ENCODE peak calls at places on chromosomes 7 and 10, in ten cellular contexts. I, S, C, R, P, O, T, J, V and E are unnamed samples.

GRCh38 chr7:120523985-120524384 is 251.0 kb downstream of the KCND2 start:
- DNase-seq in T (no peak), R (no peak), I (no peak), P (no peak), C (no peak), J (no peak), S (no peak), O (no peak), V (no peak), E (no peak)

GRCh38 chr7:99309141-99309540 is 16.6 kb upstream of the ARPC1A start:
- DNase-seq in S (no peak), I (no peak), V (no peak), C (no peak), J (no peak), O (no peak), R (no peak), T (no peak), P (no peak), E (no peak)

GRCh38 chr10:129715805-129716785 is 248.0 kb downstream of the EBF3 start:
- DNase-seq in I (no peak), C (no peak), P (no peak), T (no peak), J (no peak), O (no peak), S (no peak), V (no peak), R (no peak), E (no peak)

GRCh38 chr7:70674268-70675025 is 457.5 kb upstream of the GALNT17 start:
- DNase-seq in O (no peak), I (no peak), V (no peak), C (no peak), T (no peak), J (no peak), S (no peak), P (no peak), R (no peak), E (no peak)

GRCh38 chr7:26624839-26625238 is 239.6 kb downstream of the SKAP2 start:
- DNase-seq in T (no peak), S (no peak), P (no peak), I (no peak), R (no peak), O (no peak), J (no peak), V (no peak), C (no peak), E (no peak)

GRCh38 chr10:3852147-3852904 is 67.3 kb upstream of the KLF6 start:
- DNase-seq in P (peak), C (peak), R (peak), T (peak), O (peak), I (peak), S (peak), J (peak), V (peak), E (peak)

GRCh38 chr7:81611040-81611439 is 158.8 kb downstream of the HGF start:
- DNase-seq in P (no peak), V (no peak), J (no peak), O (no peak), C (no peak), R (no peak), S (no peak), I (no peak), T (no peak), E (no peak)

GRCh38 chr10:33116293-33116697 is 158.3 kb upstream of the ITGB1 start:
- DNase-seq in V (no peak), J (peak), S (peak), T (peak), C (peak), I (peak), O (no peak), R (no peak), P (no peak), E (no peak)

GRCh38 chr7:157318015-157318706 is 18.6 kb upstream of the DNAJB6 start:
- DNase-seq in T (no peak), O (peak), C (peak), I (no peak), V (peak), P (no peak), J (no peak), R (peak), S (peak), E (no peak)

GRCh38 chr7:81439591-81439990 is 330.3 kb downstream of the HGF start:
- DNase-seq in R (peak), I (no peak), O (no peak), J (no peak), T (no peak), V (peak), C (no peak), P (no peak), S (peak), E (no peak)

GRCh38 chr10:78520737-78521430 is 487.2 kb downstream of the RPS24 start:
- DNase-seq in R (peak), S (peak), V (peak), T (peak), O (no peak), I (peak), J (no peak), P (no peak), C (peak), E (peak)

GRCh38 chr10:46233101-46233500 is 53.7 kb upstream of the ANTXRL start:
- DNase-seq in J (peak), P (no peak), S (no peak), R (no peak), O (no peak), V (no peak), T (no peak), I (no peak), C (no peak), E (peak)

GRCh38 chr7:154767194-154767593 is 235.7 kb downstream of the PAXIP1 start:
- DNase-seq in R (no peak), P (peak), T (no peak), S (no peak), C (no peak), J (no peak), O (no peak), V (no peak), I (no peak), E (no peak)

GRCh38 chr7:33854951-33855350 is 50.4 kb upstream of the BMPER start:
- DNase-seq in V (peak), S (peak), C (peak), R (no peak), T (no peak), J (no peak), O (no peak), I (no peak), P (no peak), E (no peak)

GRCh38 chr10:96377816-96378294 is 19.1 kb upstream of the OPALIN start:
- DNase-seq in O (no peak), C (no peak), R (no peak), V (peak), J (peak), P (no peak), I (no peak), T (no peak), S (no peak), E (no peak)

GRCh38 chr10:80100861-80101695 is 22.6 kb downstream of the TMEM254 start:
- DNase-seq in C (no peak), V (peak), J (no peak), P (no peak), T (no peak), R (peak), I (peak), S (no peak), O (no peak), E (peak)

GRCh38 chr7:79434098-79434497 is 19.4 kb downstream of the MAGI2 start:
- DNase-seq in V (peak), J (no peak), P (no peak), O (no peak), S (peak), C (peak), I (no peak), T (no peak), R (peak), E (no peak)

GRCh38 chr10:14556285-14556956 is 218.3 kb downstream of the FAM107B start:
- DNase-seq in P (no peak), J (no peak), C (no peak), T (peak), V (no peak), R (peak), I (peak), S (peak), O (peak), E (peak)

GRCh38 chr7:46784746-46785145 is 797.2 kb downstream of the TNS3 start:
- DNase-seq in R (peak), I (no peak), P (no peak), T (peak), O (no peak), C (peak), V (peak), J (no peak), S (peak), E (peak)

GRCh38 chr7:47379629-47380324 is 202.1 kb downstream of the TNS3 start:
- DNase-seq in J (peak), V (peak), R (peak), C (peak), P (peak), T (no peak), I (no peak), O (no peak), S (peak), E (peak)

GRCh38 chr7:109449760-109450159 is 880.1 kb downstream of the DNAJB9 start:
- DNase-seq in P (no peak), T (no peak), O (no peak), C (no peak), S (no peak), J (no peak), R (no peak), I (no peak), V (no peak), E (no peak)

GRCh38 chr10:94546616-94547175 is 1.1 kb downstream of the HELLS start:
- DNase-seq in I (no peak), C (peak), P (no peak), T (peak), O (peak), J (no peak), R (peak), S (peak), V (peak), E (no peak)

GRCh38 chr10:61465807-61466425 is 12.7 kb upstream of the TMEM26 start:
- DNase-seq in P (no peak), J (no peak), C (peak), V (no peak), T (no peak), O (no peak), R (peak), S (peak), I (peak), E (no peak)

GRCh38 chr10:29535012-29535777 is 99.6 kb downstream of the SVIL start:
- DNase-seq in T (peak), R (peak), V (peak), P (no peak), O (no peak), I (peak), C (peak), J (no peak), S (peak), E (peak)

GRCh38 chr7:15848362-15848761 is 161.9 kb upstream of the MEOX2 start:
- DNase-seq in I (no peak), S (no peak), C (no peak), P (no peak), O (no peak), J (no peak), T (no peak), R (no peak), V (no peak), E (no peak)

GRCh38 chr10:6748981-6749630 is 169.0 kb upstream of the PRKCQ start:
- DNase-seq in J (no peak), C (peak), T (peak), P (no peak), I (no peak), O (no peak), R (peak), S (peak), V (peak), E (peak)

GRCh38 chr10:110007171-110007700 is 548 bp upstream of the ADD3 start:
- DNase-seq in J (no peak), P (no peak), V (no peak), I (no peak), C (peak), R (peak), S (peak), O (peak), T (no peak), E (peak)

GRCh38 chr10:126041804-126042231 is 145.5 kb downstream of the FANK1 start:
- DNase-seq in V (peak), O (peak), S (peak), P (peak), C (peak), J (peak), I (peak), T (peak), R (peak), E (peak)

GRCh38 chr7:18552943-18553584 is 57.5 kb downstream of the HDAC9 start:
- DNase-seq in S (no peak), O (no peak), T (peak), C (peak), J (no peak), P (no peak), I (no peak), R (peak), V (no peak), E (no peak)

GRCh38 chr7:104664648-104665047 is 336.2 kb downstream of the LHFPL3 start:
- DNase-seq in P (no peak), T (no peak), R (no peak), C (no peak), J (no peak), V (no peak), I (no peak), O (no peak), S (no peak), E (no peak)

GRCh38 chr10:119331031-119331430 is 123.7 kb downstream of the GRK5 start:
- DNase-seq in S (no peak), I (no peak), T (no peak), J (peak), O (no peak), V (no peak), C (no peak), R (no peak), P (no peak), E (no peak)

GRCh38 chr10:4242561-4243035 is 457.6 kb upstream of the KLF6 start:
- DNase-seq in J (peak), V (peak), P (no peak), R (peak), C (peak), S (peak), O (no peak), T (peak), I (no peak), E (no peak)

GRCh38 chr10:124385627-124386185 is 33.0 kb downstream of the OAT start:
- DNase-seq in V (no peak), S (no peak), O (no peak), P (peak), J (no peak), C (no peak), I (peak), R (no peak), T (no peak), E (no peak)

GRCh38 chr10:124388823-124389612 is 29.7 kb downstream of the OAT start:
- DNase-seq in R (peak), P (peak), S (peak), V (peak), T (peak), I (peak), J (peak), O (peak), C (peak), E (peak)

GRCh38 chr10:124386186-124387077 is 32.3 kb downstream of the OAT start:
- DNase-seq in C (no peak), J (no peak), T (no peak), O (no peak), I (peak), V (no peak), S (no peak), R (no peak), P (peak), E (no peak)

GRCh38 chr10:124388476-124388822 is 30.3 kb downstream of the OAT start:
- DNase-seq in R (no peak), S (no peak), I (no peak), V (no peak), T (no peak), C (no peak), O (no peak), P (peak), J (no peak), E (no peak)

GRCh38 chr10:124387078-124387874 is 31.4 kb downstream of the OAT start:
- DNase-seq in T (no peak), J (no peak), R (no peak), S (no peak), P (peak), I (peak), O (no peak), V (no peak), C (no peak), E (peak)
- TF ChIP-seq CTCF in T (no peak), J (no peak), R (peak), S (no peak), P (no peak), I (no peak), O (no peak), V (peak), C (no peak), E (no peak)

DNA sequence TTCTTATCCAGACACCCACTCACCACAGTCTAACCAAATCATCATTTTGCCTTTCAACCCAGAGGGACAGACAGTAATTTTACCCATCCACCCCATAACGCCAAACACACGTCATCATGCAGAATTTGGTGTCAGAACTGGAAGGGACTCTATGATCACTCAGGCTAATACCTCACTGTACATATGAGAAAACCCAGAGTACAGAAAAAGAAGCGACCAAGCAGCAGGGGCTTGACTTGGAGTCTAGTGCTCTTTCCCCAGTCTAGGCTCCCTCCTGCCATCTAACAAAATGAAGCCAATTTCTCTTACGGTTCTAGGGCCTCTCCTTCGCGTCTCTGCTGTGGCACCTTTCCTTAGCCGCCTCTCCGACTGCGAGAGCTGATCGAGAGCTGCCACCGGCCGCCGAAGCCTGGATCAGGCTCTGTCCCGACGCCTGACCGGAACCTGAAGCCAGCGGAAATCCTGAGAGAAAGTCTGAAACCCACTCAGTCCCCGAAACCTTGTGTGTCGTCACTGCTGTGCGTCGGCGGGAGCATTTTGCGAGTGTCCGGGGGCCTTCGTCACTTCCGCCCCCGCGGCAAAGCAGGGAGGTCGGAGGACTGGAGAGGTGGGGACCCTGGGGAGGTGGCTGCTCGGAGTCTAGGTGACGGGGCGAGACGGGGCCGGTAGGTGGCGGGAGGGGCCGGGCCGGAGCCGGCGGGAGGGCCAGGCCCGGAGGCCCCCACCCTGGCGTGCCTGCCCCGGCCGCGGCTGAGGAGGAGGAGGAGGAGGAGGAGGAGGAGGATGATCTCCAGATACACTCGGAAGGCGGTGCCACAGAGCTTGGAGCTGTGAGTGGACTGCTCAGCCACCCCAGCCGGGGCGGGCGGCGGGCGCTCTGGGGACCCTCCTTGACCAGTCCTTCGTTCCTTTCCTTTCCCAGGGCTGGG is at the start of the genes ECD and FAM149B1:
- DNase-seq in I (peak), V (peak), S (peak), R (peak), C (peak), J (peak), P (peak), O (peak), T (peak), E (peak)
- TF ChIP-seq CTCF in I (peak), V (no peak), S (no peak), R (no peak), C (no peak), J (peak), P (no peak), O (peak), T (no peak), E (peak)

GRCh38 chr7:125820495-125820894 is 890.9 kb upstream of the POT1 start:
- DNase-seq in C (no peak), V (no peak), J (no peak), I (no peak), S (no peak), P (no peak), R (no peak), O (no peak), T (no peak), E (no peak)
- TF ChIP-seq CTCF in C (no peak), V (no peak), J (no peak), I (no peak), S (no peak), P (no peak), R (no peak), O (no peak), T (no peak), E (no peak)

GRCh38 chr10:102347236-102347828 is 48.2 kb upstream of the NFKB2 start:
- DNase-seq in P (no peak), S (peak), R (peak), I (peak), C (peak), T (peak), J (peak), O (peak), V (peak), E (peak)
- TF ChIP-seq CTCF in P (peak), S (peak), R (peak), I (peak), C (peak), T (peak), J (peak), O (peak), V (peak), E (peak)

DNA sequence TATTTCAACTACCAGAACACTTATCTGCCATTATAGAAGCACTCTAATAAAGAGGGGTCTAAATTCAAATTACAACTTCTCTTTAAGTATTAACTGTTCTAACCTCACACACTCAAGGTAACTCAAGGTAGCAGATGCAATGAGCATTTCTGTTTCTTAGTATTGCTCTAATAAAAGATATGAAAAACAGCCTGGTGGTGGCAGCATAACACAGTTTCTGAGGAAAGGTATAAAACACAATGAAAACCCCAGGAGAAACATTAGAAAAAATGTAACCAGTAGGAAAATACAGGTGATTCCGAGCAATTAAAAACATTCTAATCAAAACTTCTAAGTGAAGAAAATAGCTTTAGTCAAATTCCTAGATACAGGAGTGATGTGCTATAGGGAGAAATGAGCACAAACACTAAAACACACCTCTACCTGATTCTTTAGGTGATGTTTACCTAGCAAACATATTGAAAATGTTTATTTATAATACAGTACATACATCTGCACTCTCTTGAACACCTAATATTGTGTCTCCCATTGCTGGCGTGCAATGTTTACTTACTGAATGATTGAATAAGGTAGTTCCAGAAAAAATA is 3.5 kb downstream of the MKRN1 start:
- DNase-seq in T (peak), V (peak), C (peak), J (peak), S (peak), R (peak), P (no peak), I (peak), O (peak), E (peak)
- TF ChIP-seq CTCF in T (peak), V (peak), C (peak), J (peak), S (peak), R (peak), P (no peak), I (peak), O (peak), E (peak)